ENCODE peak calls at places on chromosomes 13 and 19, in five cellular contexts. I is tibial artery, O is lower leg skin, S is HCT116, V is GM13977. T is an unnamed sample.

GRCh38 chr19:14165986-14166385 is 29.6 kb upstream of the ASF1B start:
- DNase-seq in I (no peak), O (no peak), S (no peak), V (no peak), T (no peak)

GRCh38 chr19:50460161-50460765 is 16.0 kb upstream of the EMC10 start:
- DNase-seq in I (no peak), O (no peak), S (no peak), V (peak), T (no peak)

GRCh38 chr19:10305139-10305806 is 4.3 kb downstream of the ZGLP1 start:
- DNase-seq in I (no peak), O (no peak), S (no peak), V (no peak), T (no peak)

GRCh38 chr19:40542197-40542859 is 34.3 kb upstream of the SHKBP1 start:
- DNase-seq in I (peak), O (no peak), S (no peak), V (no peak), T (no peak)

GRCh38 chr19:47549341-47549768 is 23.6 kb downstream of the ZNF541 start:
- DNase-seq in I (no peak), O (no peak), S (no peak), V (no peak), T (no peak)

GRCh38 chr19:45162464-45163143 is 1.8 kb upstream of the NKPD1 start:
- DNase-seq in I (no peak), O (peak), S (no peak), V (no peak), T (no peak)

GRCh38 chr19:44846455-44847143 is 502 bp downstream of the NECTIN2 start:
- DNase-seq in I (no peak), O (peak), S (no peak), V (no peak), T (no peak)

GRCh38 chr19:10625003-10625761 is at the start of gene SLC44A2:
- DNase-seq in I (peak), O (peak), S (peak), V (peak), T (no peak)

GRCh38 chr19:41588497-41589209 is 12.7 kb downstream of the CEACAM21 start:
- DNase-seq in I (no peak), O (no peak), S (no peak), V (peak), T (no peak)

GRCh38 chr13:113906566-113906965 is 42.7 kb upstream of the GAS6 start:
- DNase-seq in I (peak), O (peak), S (no peak), V (no peak), T (no peak)

GRCh38 chr13:51960766-51961165 is 50.5 kb downstream of the ATP7B start:
- DNase-seq in I (no peak), O (no peak), S (no peak), V (no peak), T (no peak)

GRCh38 chr13:28321751-28322150 is 173.2 kb downstream of the FLT1 start:
- DNase-seq in I (no peak), O (no peak), S (no peak), V (no peak), T (no peak)

GRCh38 chr13:97194473-97194872 is 27.7 kb upstream of the MBNL2 start:
- DNase-seq in I (no peak), O (no peak), S (peak), V (no peak), T (peak)

GRCh38 chr13:80224468-80224867 is 116.5 kb downstream of the SPRY2 start:
- DNase-seq in I (no peak), O (no peak), S (no peak), V (no peak), T (peak)

GRCh38 chr19:50357178-50358100 is 8.0 kb downstream of the NAPSA start:
- DNase-seq in I (peak), O (peak), S (no peak), V (peak), T (no peak)

GRCh38 chr13:41306271-41307150 is 4.6 kb upstream of the NAA16 start:
- DNase-seq in I (no peak), O (no peak), S (no peak), V (no peak), T (no peak)

DNA sequence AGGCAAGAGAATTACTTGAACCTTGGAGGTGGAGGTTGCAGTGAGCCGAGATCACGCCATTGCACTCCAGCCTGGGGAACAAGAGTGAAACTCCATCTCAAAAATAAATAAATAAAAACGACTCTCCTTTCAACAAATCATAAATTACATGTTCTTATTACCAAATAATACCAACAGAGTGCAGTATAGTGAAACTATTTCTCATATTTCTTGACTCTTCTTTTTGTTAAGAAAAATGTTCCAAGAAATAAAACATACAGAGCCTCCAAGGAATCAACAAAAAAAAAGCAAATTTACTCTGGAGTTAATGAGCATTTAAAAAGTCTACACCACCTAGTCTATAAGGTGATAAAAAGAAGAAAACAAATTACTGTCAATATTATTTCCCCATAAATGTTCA is 188.8 kb downstream of the KLF12 start:
- DNase-seq in I (no peak), O (no peak), S (no peak), V (no peak), T (no peak)
- TF ChIP-seq CTCF in I (peak), O (no peak), S (no peak), V (no peak), T (no peak)

GRCh38 chr19:54463531-54464043 is at the start of gene LENG9:
- DNase-seq in I (peak), O (peak), S (peak), V (peak), T (no peak)

GRCh38 chr19:54464044-54464623 is 556 bp upstream of the LENG9 start:
- DNase-seq in I (peak), O (peak), S (peak), V (peak), T (peak)

GRCh38 chr19:54462072-54462712 is 1.4 kb downstream of the LENG9 start:
- DNase-seq in I (peak), O (no peak), S (no peak), V (no peak), T (no peak)

GRCh38 chr19:54461201-54462071 is 2.1 kb downstream of the LENG9 start:
- DNase-seq in I (peak), O (no peak), S (no peak), V (no peak), T (no peak)

GRCh38 chr19:54462713-54463530 is 656 bp downstream of the LENG9 start:
- DNase-seq in I (peak), O (peak), S (no peak), V (peak), T (no peak)
- TF ChIP-seq CTCF in I (peak), O (no peak), S (peak), V (peak), T (peak)

DNA sequence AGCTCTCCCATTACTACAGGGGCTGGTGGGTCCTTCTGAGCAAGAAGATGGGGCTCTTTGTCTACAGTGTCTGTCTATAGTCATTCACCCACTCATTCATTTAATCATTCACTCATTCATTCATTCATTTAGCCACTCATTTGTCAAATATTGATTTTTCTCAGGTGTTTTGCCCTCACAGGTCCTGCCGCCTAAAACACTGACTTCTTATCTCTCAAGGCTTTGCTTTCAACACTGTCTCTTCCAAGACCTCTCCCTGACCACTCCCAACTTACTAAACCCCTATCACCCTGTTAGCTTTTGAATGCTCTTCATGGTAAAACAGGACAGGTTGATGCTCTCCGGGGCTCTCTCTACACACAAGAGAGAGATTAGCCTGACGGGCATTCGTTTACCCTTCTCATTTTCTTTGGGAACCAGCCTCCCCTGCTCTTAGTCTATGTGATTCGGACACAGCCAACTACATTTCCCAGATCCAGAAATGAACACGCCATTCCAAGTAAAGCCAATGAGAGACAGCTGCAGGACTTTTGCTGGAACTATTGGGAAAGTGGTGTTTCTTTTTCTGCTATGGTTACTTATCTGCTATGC is 22.7 kb downstream of the FAM187B start:
- DNase-seq in I (no peak), O (no peak), S (no peak), V (no peak), T (no peak)
- TF ChIP-seq CTCF in I (no peak), O (no peak), S (no peak), V (no peak), T (no peak)

GRCh38 chr13:37357548-37357947 is 241.0 kb downstream of the POSTN start:
- DNase-seq in I (no peak), O (no peak), S (no peak), V (no peak), T (no peak)
- TF ChIP-seq CTCF in I (no peak), O (no peak), S (no peak), V (no peak), T (no peak)

DNA sequence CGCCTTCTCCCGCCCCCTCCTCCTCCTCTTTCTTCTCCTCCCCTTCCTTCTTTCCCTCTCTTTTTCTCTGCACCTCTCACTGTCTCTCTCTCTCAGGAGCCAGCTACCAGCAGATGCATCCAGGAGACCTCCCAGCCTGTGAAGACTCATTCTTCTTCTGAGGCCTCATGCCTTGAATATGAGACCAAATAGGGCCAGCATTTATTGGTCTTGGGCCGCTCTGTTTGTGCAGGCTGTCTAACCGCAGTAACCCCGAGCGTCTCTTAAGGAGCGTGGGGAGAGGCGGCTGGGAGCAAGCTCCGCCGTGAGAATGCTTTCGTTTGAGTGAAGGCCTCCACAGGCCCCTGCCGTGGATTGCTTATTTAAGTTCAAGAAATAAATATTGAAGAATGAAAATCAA is 167.0 kb downstream of the NUFIP1 start:
- DNase-seq in I (no peak), O (no peak), S (no peak), V (no peak), T (no peak)
- TF ChIP-seq CTCF in I (no peak), O (no peak), S (no peak), V (no peak), T (no peak)

DNA sequence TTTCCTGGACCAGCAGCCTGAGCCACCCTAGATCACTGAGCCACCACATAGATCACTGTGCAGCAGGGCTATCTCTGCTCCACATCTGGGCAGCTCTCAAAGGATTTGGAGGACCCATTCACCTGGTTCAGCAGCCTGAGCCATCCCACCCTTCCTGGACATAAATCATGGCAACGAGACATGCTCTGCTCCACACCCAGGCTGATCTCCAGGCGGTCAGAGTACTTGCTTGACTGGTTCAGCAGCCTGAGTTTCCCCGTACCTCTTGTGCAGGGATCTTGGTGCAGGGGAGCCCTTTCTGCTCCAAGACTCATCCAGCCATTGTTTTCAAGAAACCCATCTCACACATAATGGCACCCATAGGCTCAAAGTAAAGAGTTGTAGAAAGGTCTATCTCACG is 195.3 kb downstream of the LIG4 start:
- DNase-seq in I (no peak), O (no peak), S (no peak), V (no peak), T (no peak)
- TF ChIP-seq CTCF in I (no peak), O (no peak), S (no peak), V (no peak), T (no peak)

GRCh38 chr19:6372594-6373095 is at the start of gene ALKBH7:
- DNase-seq in I (peak), O (peak), S (peak), V (peak), T (peak)
- TF ChIP-seq CTCF in I (no peak), O (no peak), S (no peak), V (no peak), T (no peak)

GRCh38 chr19:18896421-18896841 is 473 bp upstream of the CERS1 start:
- DNase-seq in I (peak), O (no peak), S (no peak), V (peak), T (no peak)
- TF ChIP-seq CTCF in I (no peak), O (no peak), S (no peak), V (no peak), T (no peak)

T was measured in keratinocyte.